ENCODE peak calls at places on chromosomes 4 and X, in seven cellular contexts. One of them, this sample, is unnamed.

GRCh38 chr4:11424000-11424399 is 4.7 kb downstream of the HS3ST1 start:
- DNase-seq in cardiac muscle cell: peak
- DNase-seq in left lung: no peak
- DNase-seq in suprapubic skin: no peak
- DNase-seq in breast epithelium: no peak
- DNase-seq in GM13977: peak
- DNase-seq in BE2C: no peak
- DNase-seq in this sample: no peak

GRCh38 chr4:111283066-111283677 is 660.3 kb upstream of the PITX2 start:
- DNase-seq in cardiac muscle cell: peak
- DNase-seq in left lung: no peak
- DNase-seq in suprapubic skin: peak
- DNase-seq in breast epithelium: peak
- DNase-seq in GM13977: peak
- DNase-seq in BE2C: peak
- DNase-seq in this sample: peak

GRCh38 chrX:38806054-38806389 is 4.8 kb downstream of the MID1IP1 start:
- DNase-seq in cardiac muscle cell: peak
- DNase-seq in left lung: no peak
- DNase-seq in suprapubic skin: no peak
- DNase-seq in breast epithelium: no peak
- DNase-seq in GM13977: no peak
- DNase-seq in BE2C: peak
- DNase-seq in this sample: no peak

GRCh38 chr4:95077864-95078263 is 320.1 kb downstream of the BMPR1B start:
- DNase-seq in cardiac muscle cell: no peak
- DNase-seq in left lung: no peak
- DNase-seq in suprapubic skin: no peak
- DNase-seq in breast epithelium: no peak
- DNase-seq in GM13977: no peak
- DNase-seq in BE2C: no peak
- DNase-seq in this sample: no peak

GRCh38 chrX:24838624-24839023 is 144.9 kb downstream of the POLA1 start:
- DNase-seq in cardiac muscle cell: peak
- DNase-seq in left lung: no peak
- DNase-seq in suprapubic skin: no peak
- DNase-seq in breast epithelium: no peak
- DNase-seq in GM13977: peak
- DNase-seq in BE2C: peak
- DNase-seq in this sample: no peak

GRCh38 chrX:114344756-114345155 is 239.1 kb upstream of the HTR2C start:
- DNase-seq in cardiac muscle cell: peak
- DNase-seq in left lung: no peak
- DNase-seq in suprapubic skin: no peak
- DNase-seq in breast epithelium: no peak
- DNase-seq in GM13977: peak
- DNase-seq in BE2C: no peak
- DNase-seq in this sample: no peak

GRCh38 chr4:80306255-80306654 is 29.3 kb upstream of the CFAP299 start:
- DNase-seq in cardiac muscle cell: no peak
- DNase-seq in left lung: no peak
- DNase-seq in suprapubic skin: no peak
- DNase-seq in breast epithelium: no peak
- DNase-seq in GM13977: no peak
- DNase-seq in BE2C: no peak
- DNase-seq in this sample: no peak

GRCh38 chr4:150242820-150243458 is 164.7 kb downstream of the DCLK2 start:
- DNase-seq in cardiac muscle cell: peak
- DNase-seq in left lung: no peak
- DNase-seq in suprapubic skin: no peak
- DNase-seq in breast epithelium: no peak
- DNase-seq in GM13977: peak
- DNase-seq in BE2C: peak
- DNase-seq in this sample: peak

GRCh38 chr4:61853041-61853440 is 652.9 kb downstream of the ADGRL3 start:
- DNase-seq in cardiac muscle cell: no peak
- DNase-seq in left lung: no peak
- DNase-seq in suprapubic skin: no peak
- DNase-seq in breast epithelium: no peak
- DNase-seq in GM13977: no peak
- DNase-seq in BE2C: no peak
- DNase-seq in this sample: no peak

GRCh38 chr4:673349-674091 is 556 bp downstream of the ATP5ME start:
- DNase-seq in cardiac muscle cell: no peak
- DNase-seq in left lung: peak
- DNase-seq in suprapubic skin: no peak
- DNase-seq in breast epithelium: no peak
- DNase-seq in GM13977: no peak
- DNase-seq in BE2C: peak
- DNase-seq in this sample: no peak

GRCh38 chr4:14893713-14894112 is 108.6 kb upstream of the CPEB2 start:
- DNase-seq in cardiac muscle cell: no peak
- DNase-seq in left lung: no peak
- DNase-seq in suprapubic skin: no peak
- DNase-seq in breast epithelium: no peak
- DNase-seq in GM13977: no peak
- DNase-seq in BE2C: no peak
- DNase-seq in this sample: no peak

GRCh38 chr4:184929476-184929875 is 88.8 kb upstream of the HELT start:
- DNase-seq in cardiac muscle cell: no peak
- DNase-seq in left lung: no peak
- DNase-seq in suprapubic skin: no peak
- DNase-seq in breast epithelium: no peak
- DNase-seq in GM13977: no peak
- DNase-seq in BE2C: no peak
- DNase-seq in this sample: no peak

GRCh38 chr4:108763981-108764380 is 1.1 kb upstream of the ETNPPL start:
- DNase-seq in cardiac muscle cell: no peak
- DNase-seq in left lung: no peak
- DNase-seq in suprapubic skin: no peak
- DNase-seq in breast epithelium: no peak
- DNase-seq in GM13977: no peak
- DNase-seq in BE2C: no peak
- DNase-seq in this sample: no peak

GRCh38 chr4:108763226-108763593 is 357 bp upstream of the ETNPPL start:
- DNase-seq in cardiac muscle cell: no peak
- DNase-seq in left lung: no peak
- DNase-seq in suprapubic skin: no peak
- DNase-seq in breast epithelium: no peak
- DNase-seq in GM13977: no peak
- DNase-seq in BE2C: no peak
- DNase-seq in this sample: no peak

GRCh38 chr4:108766058-108766457 is 3.2 kb upstream of the ETNPPL start:
- DNase-seq in cardiac muscle cell: no peak
- DNase-seq in left lung: no peak
- DNase-seq in suprapubic skin: no peak
- DNase-seq in breast epithelium: no peak
- DNase-seq in GM13977: no peak
- DNase-seq in BE2C: no peak
- DNase-seq in this sample: no peak

GRCh38 chr4:108758498-108758897 is 4.4 kb downstream of the ETNPPL start:
- DNase-seq in cardiac muscle cell: no peak
- DNase-seq in left lung: no peak
- DNase-seq in suprapubic skin: no peak
- DNase-seq in breast epithelium: no peak
- DNase-seq in GM13977: no peak
- DNase-seq in BE2C: no peak
- DNase-seq in this sample: no peak

DNA sequence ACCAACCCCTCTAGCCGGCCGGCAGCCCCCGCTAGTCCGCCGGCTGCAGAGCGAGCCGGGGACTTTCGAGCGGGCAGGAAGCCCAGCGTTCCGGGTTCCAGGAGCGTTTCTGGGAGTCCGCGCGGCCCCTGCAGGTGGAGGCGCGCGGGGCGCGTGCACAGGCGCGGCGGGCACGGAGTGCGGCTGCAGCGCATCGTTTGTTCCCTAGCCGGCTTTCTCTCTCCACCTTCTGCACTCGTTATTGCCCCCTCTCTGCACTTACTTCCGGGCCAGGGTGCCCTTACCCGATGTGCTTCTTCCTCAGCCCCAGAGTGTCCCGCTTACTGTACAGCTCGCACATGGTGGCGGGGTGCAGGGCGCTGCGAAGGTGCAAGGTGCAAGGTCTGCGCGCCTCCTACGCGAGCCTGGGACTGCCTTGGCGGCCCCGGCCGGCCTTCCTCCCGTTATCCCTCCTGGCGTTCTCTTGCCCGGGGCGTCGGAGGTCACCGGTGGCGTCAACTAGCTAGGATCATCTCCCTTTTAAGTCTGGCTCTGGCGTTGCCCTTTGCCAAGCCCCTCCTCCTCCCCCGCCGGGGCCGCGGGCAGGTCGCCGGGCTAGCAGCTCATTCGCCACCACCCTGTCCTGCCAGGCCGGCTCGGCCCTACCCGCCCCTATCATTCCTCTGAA is at the start of gene ETNPPL:
- DNase-seq in cardiac muscle cell: peak
- DNase-seq in left lung: peak
- DNase-seq in suprapubic skin: no peak
- DNase-seq in breast epithelium: no peak
- DNase-seq in GM13977: no peak
- DNase-seq in BE2C: peak
- DNase-seq in this sample: peak
- TF ChIP-seq CTCF in cardiac muscle cell: peak
- TF ChIP-seq CTCF in left lung: no peak
- TF ChIP-seq CTCF in suprapubic skin: no peak
- TF ChIP-seq CTCF in breast epithelium: no peak
- TF ChIP-seq CTCF in GM13977: no peak
- TF ChIP-seq CTCF in BE2C: no peak
- TF ChIP-seq CTCF in this sample: no peak

DNA sequence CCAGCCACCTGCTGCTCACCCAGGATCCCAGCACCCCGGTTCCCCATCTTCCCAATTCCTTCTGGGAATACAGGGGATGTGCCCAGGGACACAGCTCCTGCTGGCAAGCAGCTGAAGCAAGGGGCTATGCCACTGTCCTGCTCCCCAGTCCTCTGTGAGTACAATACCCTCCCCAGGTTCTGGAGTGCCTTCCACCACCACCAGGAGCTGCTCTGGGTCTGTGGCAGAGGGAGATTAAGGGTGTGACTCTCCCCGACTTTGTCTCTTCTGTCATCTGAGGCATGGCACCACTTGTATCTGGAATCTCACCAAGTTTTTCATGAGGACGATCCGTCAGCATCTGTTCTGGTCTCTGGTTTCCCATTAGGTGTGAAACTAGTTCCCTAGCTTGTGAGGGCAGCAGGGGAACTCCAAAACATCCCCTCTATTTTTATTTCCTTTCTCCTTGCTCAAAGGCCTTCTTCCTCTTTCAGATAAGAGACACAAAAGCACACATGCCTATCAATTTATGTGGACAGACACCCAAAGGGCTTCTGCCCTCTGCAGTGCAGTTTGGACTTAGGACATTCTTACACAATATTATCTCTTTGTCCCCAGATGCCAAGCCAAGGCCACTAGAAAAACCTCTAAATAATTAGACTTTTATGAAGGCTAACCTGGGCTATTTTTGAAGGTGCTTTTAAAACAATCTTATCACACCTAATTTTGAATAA is 26.8 kb downstream of the MGST2 start:
- DNase-seq in cardiac muscle cell: peak
- DNase-seq in left lung: no peak
- DNase-seq in suprapubic skin: no peak
- DNase-seq in breast epithelium: no peak
- DNase-seq in GM13977: no peak
- DNase-seq in BE2C: peak
- DNase-seq in this sample: no peak
- TF ChIP-seq CTCF in cardiac muscle cell: peak
- TF ChIP-seq CTCF in left lung: no peak
- TF ChIP-seq CTCF in suprapubic skin: peak
- TF ChIP-seq CTCF in breast epithelium: no peak
- TF ChIP-seq CTCF in GM13977: peak
- TF ChIP-seq CTCF in BE2C: peak
- TF ChIP-seq CTCF in this sample: no peak

DNA sequence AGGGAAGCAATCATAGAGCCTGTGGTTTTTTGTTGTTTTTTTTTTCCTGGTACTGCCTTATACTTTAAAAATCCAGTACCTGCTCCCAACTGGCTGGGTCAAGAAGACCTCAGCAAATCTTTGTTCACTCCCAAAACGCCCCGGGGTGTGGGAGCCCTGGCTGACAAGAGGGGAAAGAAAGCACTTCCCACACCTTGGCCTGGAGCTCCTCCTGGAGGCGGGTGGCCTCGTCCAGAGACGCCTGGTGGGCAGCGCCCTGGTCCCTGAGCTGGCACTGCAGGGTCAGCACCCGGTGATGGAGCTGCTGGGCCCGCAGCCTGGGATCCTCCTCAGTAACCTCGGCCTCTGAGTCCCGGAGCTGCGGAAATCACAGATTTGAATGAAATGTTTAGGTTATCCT is 38.2 kb downstream of the C4orf50 start:
- DNase-seq in cardiac muscle cell: peak
- DNase-seq in left lung: no peak
- DNase-seq in suprapubic skin: no peak
- DNase-seq in breast epithelium: peak
- DNase-seq in GM13977: no peak
- DNase-seq in BE2C: peak
- DNase-seq in this sample: no peak
- TF ChIP-seq CTCF in cardiac muscle cell: peak
- TF ChIP-seq CTCF in left lung: peak
- TF ChIP-seq CTCF in suprapubic skin: no peak
- TF ChIP-seq CTCF in breast epithelium: no peak
- TF ChIP-seq CTCF in GM13977: peak
- TF ChIP-seq CTCF in BE2C: peak
- TF ChIP-seq CTCF in this sample: no peak

GRCh38 chr4:113700602-113701150 is 60.9 kb downstream of the CAMK2D start:
- DNase-seq in cardiac muscle cell: no peak
- DNase-seq in left lung: no peak
- DNase-seq in suprapubic skin: no peak
- DNase-seq in breast epithelium: no peak
- DNase-seq in GM13977: no peak
- DNase-seq in BE2C: no peak
- DNase-seq in this sample: no peak

GRCh38 chr4:113701156-113701555 is 60.4 kb downstream of the CAMK2D start:
- DNase-seq in cardiac muscle cell: no peak
- DNase-seq in left lung: no peak
- DNase-seq in suprapubic skin: no peak
- DNase-seq in breast epithelium: no peak
- DNase-seq in GM13977: no peak
- DNase-seq in BE2C: no peak
- DNase-seq in this sample: no peak

GRCh38 chr4:113697429-113697828 is 64.1 kb downstream of the CAMK2D start:
- DNase-seq in cardiac muscle cell: no peak
- DNase-seq in left lung: no peak
- DNase-seq in suprapubic skin: no peak
- DNase-seq in breast epithelium: no peak
- DNase-seq in GM13977: no peak
- DNase-seq in BE2C: no peak
- DNase-seq in this sample: no peak

GRCh38 chr4:113695328-113696169 is 66.0 kb downstream of the CAMK2D start:
- DNase-seq in cardiac muscle cell: no peak
- DNase-seq in left lung: no peak
- DNase-seq in suprapubic skin: no peak
- DNase-seq in breast epithelium: no peak
- DNase-seq in GM13977: no peak
- DNase-seq in BE2C: no peak
- DNase-seq in this sample: no peak

DNA sequence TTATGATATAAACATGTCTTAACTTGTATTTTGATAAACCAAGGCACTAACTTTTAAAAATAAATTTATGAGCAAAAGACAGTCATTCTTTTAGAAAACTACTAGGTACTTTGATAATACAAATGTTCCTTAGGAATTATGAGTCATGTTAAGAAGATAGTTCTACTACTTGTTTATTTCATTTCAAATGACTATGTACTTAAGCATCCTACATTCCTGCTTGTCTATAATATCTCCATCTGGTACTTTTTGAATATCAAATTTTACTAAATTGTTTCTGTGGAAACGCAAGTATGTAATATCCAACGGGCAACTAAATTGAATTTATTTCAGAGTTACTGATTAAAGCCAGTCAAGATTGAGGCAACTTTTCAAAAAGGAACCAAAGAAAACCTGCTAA is 61.8 kb downstream of the CAMK2D start:
- DNase-seq in cardiac muscle cell: no peak
- DNase-seq in left lung: no peak
- DNase-seq in suprapubic skin: no peak
- DNase-seq in breast epithelium: no peak
- DNase-seq in GM13977: no peak
- DNase-seq in BE2C: no peak
- DNase-seq in this sample: no peak
- TF ChIP-seq CTCF in cardiac muscle cell: no peak
- TF ChIP-seq CTCF in left lung: no peak
- TF ChIP-seq CTCF in suprapubic skin: no peak
- TF ChIP-seq CTCF in breast epithelium: no peak
- TF ChIP-seq CTCF in GM13977: no peak
- TF ChIP-seq CTCF in BE2C: no peak
- TF ChIP-seq CTCF in this sample: no peak